ENCODE peak calls at places on chromosome 11, in five cellular contexts. S is HepG2, V is K562, G is upper lobe of left lung, E is GM12878. U is an unnamed sample.

GRCh38 chr11:102730036-102730815 is 5.5 kb upstream of the MMP8 start:
- ATAC-seq in S (no peak), E (no peak), G (no peak), V (no peak), U (no peak)

GRCh38 chr11:44727114-44727372 is 281 bp downstream of the TSPAN18 start:
- ATAC-seq in S (no peak), V (no peak), G (no peak), E (no peak), U (no peak)

GRCh38 chr11:112728716-112729115 is 232.5 kb upstream of the NCAM1 start:
- ATAC-seq in E (no peak), G (no peak), V (no peak), S (no peak), U (no peak)

GRCh38 chr11:128544625-128545024 is 42.7 kb downstream of the ETS1 start:
- ATAC-seq in V (no peak), G (no peak), E (peak), S (no peak), U (peak)

GRCh38 chr11:75371930-75372876 is 20.7 kb upstream of the ARRB1 start:
- ATAC-seq in S (peak), E (no peak), G (peak), V (peak), U (peak)

GRCh38 chr11:28303477-28304191 is 195.4 kb downstream of the METTL15 start:
- ATAC-seq in S (no peak), V (no peak), E (no peak), G (no peak), U (no peak)

GRCh38 chr11:11806074-11806473 is 35.7 kb upstream of the USP47 start:
- ATAC-seq in S (no peak), V (no peak), E (no peak), G (no peak), U (peak)

GRCh38 chr11:102361100-102362021 is 14.3 kb downstream of the BIRC2 start:
- ATAC-seq in E (peak), G (no peak), S (peak), V (peak), U (no peak)

GRCh38 chr11:89667001-89667400 is 43.1 kb upstream of the TRIM77 start:
- ATAC-seq in E (no peak), S (no peak), G (no peak), V (no peak), U (no peak)

GRCh38 chr11:132245558-132246385 is 875.4 kb downstream of the NTM start:
- ATAC-seq in G (no peak), E (no peak), S (no peak), V (no peak), U (no peak)

GRCh38 chr11:125369808-125370207 is 126.3 kb downstream of the FEZ1 start:
- ATAC-seq in V (no peak), G (no peak), E (no peak), S (no peak), U (no peak)

GRCh38 chr11:125372088-125372487 is 124.0 kb downstream of the FEZ1 start:
- ATAC-seq in S (no peak), G (no peak), E (no peak), V (no peak), U (no peak)

GRCh38 chr11:125370561-125371389 is 125.3 kb downstream of the FEZ1 start:
- ATAC-seq in G (no peak), S (no peak), E (no peak), V (no peak), U (no peak)

GRCh38 chr11:125372911-125373310 is 123.2 kb downstream of the FEZ1 start:
- ATAC-seq in G (no peak), V (no peak), S (no peak), E (no peak), U (no peak)

DNA sequence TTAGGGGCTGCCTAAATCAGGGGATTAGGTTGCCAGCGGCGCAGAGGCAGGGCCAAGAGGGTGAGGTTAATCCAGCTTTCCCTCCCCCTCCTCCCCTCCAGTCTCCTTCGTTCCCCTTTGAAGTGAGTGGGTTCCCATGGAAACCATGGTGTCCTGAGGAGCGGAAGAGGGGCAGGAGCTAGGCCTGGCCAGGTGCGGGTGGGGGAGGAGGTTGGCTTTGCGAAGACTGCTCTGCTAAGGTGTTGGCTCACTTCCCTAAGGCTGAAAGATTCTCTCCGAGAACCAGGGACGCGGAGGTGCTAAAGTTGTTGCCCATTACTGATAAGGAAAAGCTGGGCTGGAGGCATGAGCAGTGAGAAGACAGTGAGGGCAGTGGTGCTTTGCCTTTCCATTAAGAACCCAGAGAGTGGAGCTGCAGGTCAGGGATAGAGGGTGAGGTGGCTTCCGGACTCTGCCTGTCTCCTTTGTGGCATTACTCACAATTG is 124.6 kb downstream of the FEZ1 start:
- ATAC-seq in E (no peak), V (peak), G (no peak), S (no peak), U (no peak)
- TF ChIP-seq EP300 in E (no peak), V (no peak), G (no peak), S (no peak), U (no peak)

GRCh38 chr11:126159719-126160344 is 51.6 kb downstream of the RPUSD4 start:
- ATAC-seq in V (peak), E (no peak), S (peak), G (no peak), U (no peak)
- TF ChIP-seq POLR2AphosphoS5 in V (peak), E (no peak), S (no peak), G (no peak), U (no peak)

GRCh38 chr11:118136826-118137225 is 15.8 kb downstream of the SCN4B start:
- ATAC-seq in S (no peak), E (no peak), V (no peak), G (no peak), U (no peak)
- TF ChIP-seq EP300 in S (no peak), E (no peak), V (no peak), G (no peak), U (no peak)

GRCh38 chr11:107442715-107443215 is 14.9 kb downstream of the CWF19L2 start:
- ATAC-seq in V (no peak), G (no peak), E (no peak), S (no peak), U (no peak)
- TF ChIP-seq POLR2AphosphoS5 in V (no peak), G (no peak), E (no peak), S (no peak), U (no peak)

DNA sequence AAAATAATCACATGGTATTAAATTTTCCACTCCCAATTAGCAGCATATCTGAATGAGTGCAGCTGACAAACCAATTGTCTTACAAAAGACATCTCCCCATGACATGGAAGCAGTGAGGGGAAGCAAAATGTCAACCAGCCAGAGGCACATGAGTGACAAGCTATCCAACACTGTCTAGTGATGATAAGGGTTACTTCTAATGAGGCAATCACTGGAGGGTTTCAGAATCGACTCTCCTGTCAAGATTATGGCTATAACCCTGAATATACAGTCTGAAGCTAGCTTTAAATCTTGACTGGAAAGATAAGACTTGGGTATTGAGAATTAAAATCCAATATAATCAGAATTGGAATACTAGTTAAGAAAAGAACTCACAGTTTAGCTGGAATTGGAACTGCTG is 50.3 kb downstream of the AMBRA1 start:
- ATAC-seq in S (no peak), V (no peak), G (no peak), E (no peak), U (no peak)
- TF ChIP-seq EP300 in S (no peak), V (no peak), G (no peak), E (no peak), U (no peak)

GRCh38 chr11:66676931-66677598 is 622 bp downstream of the RBM4B start:
- ATAC-seq in G (no peak), E (no peak), S (no peak), V (no peak), U (no peak)

GRCh38 chr11:66680966-66681645 is 3.4 kb upstream of the RBM4B start:
- ATAC-seq in S (no peak), G (no peak), V (no peak), E (no peak), U (no peak)

GRCh38 chr11:66674964-66675602 is 2.6 kb downstream of the RBM4B start:
- ATAC-seq in V (no peak), E (no peak), G (no peak), S (no peak), U (no peak)

GRCh38 chr11:66676279-66676919 is 1.3 kb downstream of the RBM4B start:
- ATAC-seq in G (no peak), V (no peak), S (no peak), E (no peak), U (no peak)

DNA sequence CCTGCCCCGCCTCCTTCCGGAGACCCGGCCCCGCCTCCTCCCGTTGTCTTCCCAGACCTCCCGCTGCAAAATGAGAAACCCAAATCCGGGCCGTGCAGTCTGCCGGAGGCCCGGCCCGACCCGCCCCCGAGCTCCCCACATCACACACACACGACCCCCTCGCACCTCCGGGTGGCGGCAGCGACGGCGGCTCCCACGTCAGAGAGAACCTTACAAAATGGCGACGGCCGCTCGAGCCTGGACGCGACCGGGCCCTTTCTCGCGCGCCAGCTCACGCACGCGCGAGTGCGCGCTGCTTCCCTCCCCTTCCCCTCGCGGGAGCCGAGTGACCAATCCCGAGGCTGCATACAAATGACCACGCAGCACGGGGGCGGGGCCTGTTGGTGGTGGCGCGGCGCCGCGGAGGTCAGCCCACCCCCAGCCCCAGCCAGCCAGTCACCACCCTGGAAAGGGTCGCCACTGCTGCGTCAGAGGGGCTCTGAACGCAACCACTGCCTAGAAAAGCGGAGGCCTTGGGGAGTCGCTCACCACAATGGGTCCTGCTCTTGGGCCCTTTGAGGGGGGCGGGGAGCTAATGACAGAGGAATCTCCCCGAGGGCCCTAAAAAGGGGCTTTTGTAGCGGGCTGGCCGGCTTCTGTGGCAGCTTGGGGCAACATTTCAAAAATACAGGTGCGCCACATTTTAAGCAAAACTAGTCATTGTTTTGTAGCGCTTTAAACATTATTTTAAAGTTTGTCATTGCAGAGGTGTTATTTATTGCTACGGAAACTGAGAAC is at the start of gene RBM4B:
- ATAC-seq in G (peak), S (peak), E (peak), V (peak), U (peak)
- TF ChIP-seq POLR2AphosphoS5 in G (peak), S (peak), E (peak), V (peak), U (peak)

DNA sequence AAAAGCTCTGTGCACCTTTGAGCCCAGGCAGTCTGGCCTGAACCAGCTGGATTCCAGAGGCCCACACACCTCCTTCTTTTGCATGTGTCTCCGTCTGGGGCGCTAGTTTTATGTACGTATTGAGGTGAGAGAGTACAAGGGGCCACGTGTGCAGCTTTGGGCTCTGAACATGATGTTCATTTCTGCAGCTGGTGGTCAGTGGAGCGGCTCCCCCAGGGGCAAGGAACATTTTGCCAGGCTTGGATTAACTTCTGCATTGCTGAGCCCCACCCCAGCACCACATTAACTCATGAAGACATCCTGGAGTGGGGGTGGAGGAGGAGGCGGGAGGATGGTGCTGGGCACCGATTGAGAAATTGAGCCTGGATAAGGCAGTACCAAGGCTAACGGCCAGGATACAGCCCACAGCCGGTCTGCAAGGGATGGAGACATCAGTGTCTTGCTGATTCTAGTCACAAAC is 13.8 kb downstream of the USP2 start:
- ATAC-seq in S (peak), E (no peak), V (no peak), G (peak), U (no peak)
- TF ChIP-seq EP300 in S (no peak), E (no peak), V (no peak), G (no peak), U (peak)

DNA sequence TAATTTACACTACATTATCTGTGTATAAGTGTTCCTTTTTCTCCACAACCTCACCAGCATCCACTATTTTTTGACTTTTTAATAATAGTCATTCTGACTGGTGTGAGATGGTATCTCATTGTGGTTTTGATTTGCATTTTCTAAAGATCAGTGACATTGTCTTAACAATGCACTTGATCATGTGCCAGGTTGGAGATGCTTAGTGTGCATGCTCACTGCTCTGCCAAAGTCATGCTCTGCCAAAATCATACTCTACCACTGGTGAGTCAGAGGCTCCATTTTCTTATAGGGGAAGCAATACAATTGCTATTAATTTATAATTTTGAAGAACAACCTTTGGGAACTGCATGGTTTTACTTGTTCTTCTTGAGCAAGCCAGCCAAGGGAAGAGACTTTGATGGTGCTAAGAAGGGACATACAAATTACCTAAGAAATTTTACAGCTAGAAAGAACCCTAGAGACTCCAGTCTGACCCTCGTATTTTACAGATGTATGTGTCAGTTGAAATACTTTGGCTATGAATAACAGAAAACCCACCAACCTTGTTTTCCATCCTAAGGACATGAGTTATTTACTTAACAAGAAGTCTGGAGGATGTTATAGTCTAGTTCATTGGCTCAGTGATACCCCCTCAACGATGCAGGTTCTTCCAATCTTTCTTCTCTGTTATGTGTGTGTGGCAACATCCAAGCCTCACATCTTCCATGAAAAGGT is 368.9 kb downstream of the DDX10 start:
- ATAC-seq in E (no peak), G (no peak), S (no peak), V (no peak), U (no peak)
- TF ChIP-seq POLR2AphosphoS5 in E (no peak), G (no peak), S (no peak), V (no peak), U (no peak)

GRCh38 chr11:70117567-70118194 is 39.6 kb downstream of the ANO1 start:
- ATAC-seq in E (no peak), G (no peak), S (no peak), V (no peak), U (no peak)

GRCh38 chr11:70120674-70121073 is 42.6 kb downstream of the ANO1 start:
- ATAC-seq in S (no peak), G (no peak), V (no peak), E (no peak), U (no peak)

GRCh38 chr11:70116386-70117077 is 38.4 kb downstream of the ANO1 start:
- ATAC-seq in G (no peak), V (no peak), E (no peak), S (no peak), U (no peak)

GRCh38 chr11:70118642-70119041 is 40.5 kb downstream of the ANO1 start:
- ATAC-seq in G (no peak), E (no peak), S (no peak), V (no peak), U (no peak)

GRCh38 chr11:70119502-70119901 is 41.4 kb downstream of the ANO1 start:
- ATAC-seq in S (no peak), G (no peak), E (no peak), V (no peak), U (no peak)
- TF ChIP-seq EP300 in S (no peak), G (no peak), E (no peak), V (no peak), U (no peak)

U was measured in gastroesophageal sphincter.